ENCODE peak calls at places on chromosomes 12 and 14, in four cellular contexts. E is iris pigment epithelial cell, N is retina, H is T-helper 2 cell. L is an unnamed sample.

GRCh38 chr14:72243309-72243708 is 311.1 kb downstream of the RGS6 start:
- DNase-seq in E (no peak), N (no peak), H (no peak), L (no peak)

GRCh38 chr12:126338031-126338441 is 1272.8 kb downstream of the AACS start:
- DNase-seq in E (no peak), N (no peak), H (no peak), L (no peak)

GRCh38 chr12:119693006-119693405 is 25.1 kb downstream of the PRKAB1 start:
- DNase-seq in E (peak), N (no peak), H (no peak), L (peak)

GRCh38 chr14:21965042-21965441 is 291.4 kb upstream of the OR4E1 start:
- DNase-seq in E (no peak), N (no peak), H (peak), L (no peak)

GRCh38 chr12:7142057-7142644 is 12.0 kb downstream of the CLSTN3 start:
- DNase-seq in E (peak), N (peak), H (peak), L (no peak)

GRCh38 chr12:57261385-57261784 is 10.4 kb upstream of the STAC3 start:
- DNase-seq in E (no peak), N (no peak), H (no peak), L (no peak)

GRCh38 chr12:49389092-49389703 is 21.9 kb downstream of the SPATS2 start:
- DNase-seq in E (no peak), N (peak), H (peak), L (no peak)

GRCh38 chr12:89103831-89104230 is 248.5 kb downstream of the DUSP6 start:
- DNase-seq in E (no peak), N (no peak), H (no peak), L (no peak)

GRCh38 chr12:123992118-123992825 is 19.3 kb downstream of the ZNF664 start:
- DNase-seq in E (no peak), N (no peak), H (no peak), L (no peak)

GRCh38 chr12:104702565-104703139 is 245.9 kb downstream of the CHST11 start:
- DNase-seq in E (no peak), N (no peak), H (no peak), L (no peak)

GRCh38 chr12:108594-108993 is 42.0 kb downstream of the IQSEC3 start:
- DNase-seq in E (no peak), N (no peak), H (no peak), L (peak)

GRCh38 chr12:70120970-70121369 is 122.3 kb upstream of the CNOT2 start:
- DNase-seq in E (no peak), N (no peak), H (no peak), L (no peak)

GRCh38 chr12:94100990-94101901 is 47.1 kb upstream of the PLXNC1 start:
- DNase-seq in E (peak), N (peak), H (peak), L (peak)

GRCh38 chr12:106840217-106840616 is 65.7 kb downstream of the RIC8B start:
- DNase-seq in E (peak), N (no peak), H (no peak), L (no peak)

GRCh38 chr14:101254805-101255764 is 306.2 kb upstream of the DIO3 start:
- DNase-seq in E (no peak), N (no peak), H (no peak), L (no peak)

GRCh38 chr12:58166643-58167042 is 225.3 kb downstream of the ATP23 start:
- DNase-seq in E (no peak), N (no peak), H (no peak), L (no peak)

GRCh38 chr12:52155048-52155868 is 36.6 kb downstream of the KRT80 start:
- DNase-seq in E (peak), N (no peak), H (peak), L (no peak)

GRCh38 chr12:92570056-92570753 is 132.6 kb upstream of the PLEKHG7 start:
- DNase-seq in E (peak), N (peak), H (no peak), L (peak)

GRCh38 chr14:88630565-88630964 is 67.7 kb downstream of the ZC3H14 start:
- DNase-seq in E (peak), N (no peak), H (no peak), L (no peak)

GRCh38 chr14:71592361-71592760 is 339.9 kb upstream of the RGS6 start:
- DNase-seq in E (no peak), N (no peak), H (no peak), L (no peak)

GRCh38 chr12:47807338-47807737 is 12.4 kb downstream of the HDAC7 start:
- DNase-seq in E (no peak), N (no peak), H (no peak), L (no peak)

GRCh38 chr14:32495435-32495734 is 166.3 kb downstream of the AKAP6 start:
- DNase-seq in E (no peak), N (no peak), H (no peak), L (no peak)

GRCh38 chr12:64566882-64567517 is 43.3 kb upstream of the RASSF3 start:
- DNase-seq in E (no peak), N (no peak), H (no peak), L (no peak)

GRCh38 chr12:24470050-24470449 is 478.9 kb downstream of the BCAT1 start:
- DNase-seq in E (peak), N (no peak), H (no peak), L (no peak)

GRCh38 chr12:126772171-126772864 is 1494.7 kb upstream of the TMEM132C start:
- DNase-seq in E (peak), N (no peak), H (peak), L (peak)

GRCh38 chr12:41188058-41188840 is at the start of gene PDZRN4:
- DNase-seq in E (peak), N (peak), H (no peak), L (no peak)

GRCh38 chr12:76976777-76977465 is 88.4 kb downstream of the E2F7 start:
- DNase-seq in E (peak), N (no peak), H (no peak), L (no peak)

GRCh38 chr12:55705802-55706402 is 1.8 kb downstream of the ITGA7 start:
- DNase-seq in E (no peak), N (no peak), H (no peak), L (no peak)

GRCh38 chr12:3203713-3204112 is 126.5 kb downstream of the TSPAN9 start:
- DNase-seq in E (no peak), N (no peak), H (no peak), L (no peak)

GRCh38 chr12:19507823-19508222 is 68.5 kb downstream of the AEBP2 start:
- DNase-seq in E (no peak), N (no peak), H (no peak), L (no peak)

GRCh38 chr12:66210840-66211239 is 21.8 kb downstream of the IRAK3 start:
- DNase-seq in E (peak), N (no peak), H (no peak), L (no peak)

GRCh38 chr12:132638541-132639408 is 20.2 kb downstream of the P2RX2 start:
- DNase-seq in E (peak), N (peak), H (no peak), L (no peak)

GRCh38 chr12:78390920-78391319 is 473.7 kb upstream of the SYT1 start:
- DNase-seq in E (no peak), N (no peak), H (no peak), L (no peak)

GRCh38 chr12:6145584-6145983 is 21.1 kb upstream of the VWF start:
- DNase-seq in E (no peak), N (no peak), H (no peak), L (no peak)

L was measured in DMS79.